ENCODE peak calls at places on chromosomes 3 and 15, in five cellular contexts. U is globus pallidus, O is HEK293T, E is HTR-8/SVneo, V is pancreas. Q is an unnamed sample.

GRCh38 chr15:88997531-88997930 is 84.4 kb upstream of the MFGE8 start:
- DNase-seq in U (no peak), O (no peak), E (no peak), V (no peak), Q (no peak)

GRCh38 chr3:43696881-43697280 is 6.1 kb downstream of the ABHD5 start:
- DNase-seq in U (no peak), O (no peak), E (no peak), V (no peak), Q (no peak)

GRCh38 chr3:123348-123747 is 73.2 kb upstream of the CHL1 start:
- DNase-seq in U (no peak), O (no peak), E (no peak), V (no peak), Q (no peak)

GRCh38 chr3:11764931-11765363 is 81.7 kb downstream of the TAMM41 start:
- DNase-seq in U (peak), O (no peak), E (peak), V (no peak), Q (no peak)

GRCh38 chr15:97459771-97460170 is 500.7 kb upstream of the ARRDC4 start:
- DNase-seq in U (no peak), O (no peak), E (no peak), V (no peak), Q (no peak)

GRCh38 chr3:55167586-55168317 is 239.9 kb upstream of the LRTM1 start:
- DNase-seq in U (no peak), O (no peak), E (no peak), V (no peak), Q (no peak)

GRCh38 chr15:74156678-74157411 is 16.7 kb upstream of the ISLR start:
- DNase-seq in U (no peak), O (peak), E (no peak), V (no peak), Q (no peak)

GRCh38 chr3:59391131-59391530 is 341.3 kb upstream of the CFAP20DC start:
- DNase-seq in U (no peak), O (no peak), E (no peak), V (no peak), Q (no peak)

GRCh38 chr15:87268675-87269074 is 987.9 kb downstream of the NTRK3 start:
- DNase-seq in U (no peak), O (no peak), E (no peak), V (no peak), Q (no peak)

GRCh38 chr3:139118835-139119234 is 74.1 kb upstream of the PRR23C start:
- DNase-seq in U (no peak), O (no peak), E (no peak), V (no peak), Q (no peak)

GRCh38 chr3:37772773-37773291 is 88.8 kb upstream of the CTDSPL start:
- DNase-seq in U (no peak), O (no peak), E (no peak), V (no peak), Q (no peak)

GRCh38 chr3:30640856-30641255 is 34.5 kb downstream of the TGFBR2 start:
- DNase-seq in U (no peak), O (no peak), E (no peak), V (no peak), Q (no peak)

GRCh38 chr3:25047058-25047457 is 381.0 kb upstream of the RARB start:
- DNase-seq in U (no peak), O (no peak), E (no peak), V (no peak), Q (no peak)

GRCh38 chr3:144643778-144644191 is 672.2 kb downstream of the DIPK2A start:
- DNase-seq in U (peak), O (no peak), E (no peak), V (no peak), Q (no peak)

GRCh38 chr15:83205725-83206324 is 1.8 kb downstream of the HDGFL3 start:
- DNase-seq in U (no peak), O (no peak), E (no peak), V (no peak), Q (no peak)

GRCh38 chr3:198079771-198080520 is 119.9 kb downstream of the LMLN start:
- DNase-seq in U (no peak), O (peak), E (no peak), V (peak), Q (no peak)